ENCODE peak calls at places on chromosomes 11 and 22, in six cellular contexts. Y is HL-60, J is nephron progenitor cell, V is mucosa of descending colon, Q is LoVo, W is left cardiac atrium. Z is an unnamed sample.

GRCh38 chr11:122617926-122618325 is 37.6 kb upstream of the UBASH3B start:
- DNase-seq in Q (no peak), J (no peak), W (no peak), Y (no peak), V (no peak), Z (no peak)

GRCh38 chr22:35220221-35220620 is 37.1 kb upstream of the HMGXB4 start:
- DNase-seq in W (no peak), V (no peak), Q (no peak), Y (no peak), J (no peak), Z (no peak)

GRCh38 chr11:98965358-98965757 is 55.4 kb upstream of the CNTN5 start:
- DNase-seq in V (no peak), W (no peak), J (no peak), Q (no peak), Y (no peak), Z (no peak)

GRCh38 chr11:78773077-78773476 is 198.4 kb upstream of the NARS2 start:
- DNase-seq in J (no peak), Q (no peak), W (no peak), V (no peak), Y (no peak), Z (no peak)

GRCh38 chr11:33116535-33116934 is 44.7 kb downstream of the CSTF3 start:
- DNase-seq in Q (peak), V (no peak), W (no peak), J (no peak), Y (no peak), Z (no peak)

GRCh38 chr22:40177738-40178416 is at the start of gene TNRC6B:
- DNase-seq in Q (peak), W (peak), J (peak), V (no peak), Y (peak), Z (no peak)

GRCh38 chr11:1134848-1135445 is 22.8 kb upstream of the MUC5AC start:
- DNase-seq in J (no peak), W (no peak), Y (no peak), V (no peak), Q (no peak), Z (no peak)

GRCh38 chr22:38450234-38450797 is 4.7 kb downstream of the KCNJ4 start:
- DNase-seq in J (no peak), Q (no peak), W (no peak), Y (no peak), V (no peak), Z (no peak)